ENCODE peak calls at places on chromosome 3, in eight cellular contexts. C is iris pigment epithelial cell; W is naive thymus-derived CD8-positive, alpha-beta T cell; S is GM18507; G is activated T-cell treated with anti-CD3 and anti-CD28 coated beads, Interleukin-2, amount 50 U/mL, for 24 hours; T is EL; Q is Panc1; O is osteocyte. R is an unnamed sample.

GRCh38 chr3:141020139-141020940 is 30.8 kb upstream of the SPSB4 start:
- DNase-seq in C (peak), W (no peak), S (no peak), G (no peak), T (no peak), Q (no peak), O (no peak), R (no peak)

GRCh38 chr3:183807329-183807728 is 18.0 kb downstream of the MAP6D1 start:
- DNase-seq in C (no peak), W (no peak), S (no peak), G (no peak), T (no peak), Q (no peak), O (no peak), R (no peak)

GRCh38 chr3:33186524-33187367 is 31.9 kb downstream of the SUSD5 start:
- DNase-seq in C (peak), W (no peak), S (no peak), G (no peak), T (peak), Q (no peak), O (peak), R (no peak)

GRCh38 chr3:57652203-57652602 is 40.7 kb downstream of the DENND6A start:
- DNase-seq in C (peak), W (no peak), S (no peak), G (no peak), T (no peak), Q (no peak), O (no peak), R (no peak)

GRCh38 chr3:157369712-157370447 is 66.8 kb upstream of the PTX3 start:
- DNase-seq in C (no peak), W (no peak), S (no peak), G (no peak), T (no peak), Q (no peak), O (no peak), R (no peak)

GRCh38 chr3:190167936-190168680 is 47.4 kb upstream of the P3H2 start:
- DNase-seq in C (no peak), W (no peak), S (no peak), G (no peak), T (no peak), Q (no peak), O (no peak), R (no peak)

GRCh38 chr3:146655333-146655996 is 50.3 kb upstream of the PLSCR5 start:
- DNase-seq in C (no peak), W (no peak), S (no peak), G (no peak), T (no peak), Q (no peak), O (no peak), R (no peak)

GRCh38 chr3:183477801-183478456 is 49.5 kb upstream of the MCF2L2 start:
- DNase-seq in C (no peak), W (no peak), S (no peak), G (no peak), T (no peak), Q (no peak), O (peak), R (no peak)

GRCh38 chr3:187960820-187961219 is 193.1 kb upstream of the LPP start:
- DNase-seq in C (peak), W (no peak), S (no peak), G (no peak), T (no peak), Q (no peak), O (no peak), R (no peak)